ENCODE peak calls at places on chromosomes 13 and 19, in five cellular contexts. U, K, J, Q and S are unnamed samples.

GRCh38 chr13:22703601-22704209 is 477.1 kb upstream of the SGCG start:
- DNase-seq in U (no peak), Q (no peak), K (no peak), J (no peak), S (no peak)

GRCh38 chr13:30708541-30708940 is 26.8 kb upstream of the ALOX5AP start:
- DNase-seq in K (no peak), U (peak), J (no peak), Q (no peak), S (no peak)

GRCh38 chr19:55241935-55242464 is 13.4 kb upstream of the TMEM86B start:
- DNase-seq in U (no peak), Q (no peak), J (no peak), K (no peak), S (no peak)

GRCh38 chr19:46296722-46297431 is at the start of gene HIF3A:
- DNase-seq in Q (no peak), U (peak), J (peak), K (no peak), S (no peak)

GRCh38 chr19:56191115-56191514 is 6.5 kb downstream of the ZSCAN5B start:
- DNase-seq in U (no peak), J (no peak), Q (no peak), K (no peak), S (no peak)

GRCh38 chr19:10686661-10687517 is 14.3 kb upstream of the QTRT1 start:
- DNase-seq in J (no peak), K (no peak), U (peak), Q (no peak), S (no peak)

GRCh38 chr13:45162821-45163220 is 38.0 kb downstream of the KCTD4 start:
- DNase-seq in Q (no peak), U (peak), K (no peak), J (no peak), S (no peak)

GRCh38 chr13:105918842-105919741 is 616.4 kb downstream of the EFNB2 start:
- DNase-seq in U (peak), Q (no peak), J (no peak), K (no peak), S (peak)

GRCh38 chr19:5193192-5193591 is 147.4 kb downstream of the PTPRS start:
- DNase-seq in Q (no peak), U (no peak), K (peak), J (no peak), S (no peak)

GRCh38 chr13:28037399-28037798 is 48.9 kb upstream of the URAD start:
- DNase-seq in J (no peak), Q (no peak), K (no peak), U (no peak), S (no peak)

GRCh38 chr19:10120538-10121198 is 969 bp upstream of the EIF3G start:
- DNase-seq in K (no peak), U (peak), J (no peak), Q (no peak), S (no peak)

GRCh38 chr19:36409841-36410240 is 8.6 kb downstream of the ZFP82 start:
- DNase-seq in U (peak), J (no peak), K (no peak), Q (no peak), S (no peak)

GRCh38 chr19:29810504-29810871 is 1.3 kb upstream of the CCNE1 start:
- DNase-seq in Q (peak), U (peak), K (no peak), J (no peak), S (no peak)

GRCh38 chr13:98807774-98808173 is 55.3 kb upstream of the SLC15A1 start:
- DNase-seq in Q (no peak), J (no peak), U (no peak), K (no peak), S (no peak)

GRCh38 chr19:49165865-49166301 is 8.3 kb downstream of the TRPM4 start:
- DNase-seq in Q (no peak), U (no peak), K (no peak), J (no peak), S (no peak)

GRCh38 chr13:48486362-48486761 is 46.5 kb downstream of the RCBTB2 start:
- DNase-seq in Q (no peak), K (no peak), U (no peak), J (no peak), S (no peak)

GRCh38 chr13:113846639-113847318 is 17.1 kb downstream of the GAS6 start:
- DNase-seq in U (no peak), Q (peak), K (no peak), J (peak), S (no peak)

GRCh38 chr19:1073063-1073955 is 6.3 kb downstream of the ARHGAP45 start:
- DNase-seq in J (peak), Q (no peak), K (no peak), U (no peak), S (no peak)

GRCh38 chr13:33963134-33963533 is 145.2 kb downstream of the RFC3 start:
- DNase-seq in J (no peak), Q (no peak), K (no peak), U (no peak), S (no peak)

GRCh38 chr19:46009530-46010510 is 13.0 kb downstream of the PGLYRP1 start:
- DNase-seq in K (peak), Q (no peak), J (no peak), U (peak), S (peak)

GRCh38 chr13:102317593-102317992 is 84.3 kb downstream of the FGF14 start:
- DNase-seq in J (peak), Q (no peak), K (no peak), U (peak), S (no peak)

GRCh38 chr19:49125025-49125731 is 5.8 kb downstream of the PPFIA3 start:
- DNase-seq in K (no peak), Q (no peak), J (no peak), U (no peak), S (peak)

GRCh38 chr13:45775401-45775963 is 73.4 kb downstream of the CBY2 start:
- DNase-seq in U (no peak), K (no peak), J (no peak), Q (no peak), S (no peak)